ENCODE peak calls at places on chromosome 19, in six cellular contexts. One of them, this sample, is unnamed.

GRCh38 chr19:48403606-48404005 is 10.1 kb downstream of the GRIN2D start:
- DNase-seq in psoas muscle: no peak
- DNase-seq in heart right ventricle: peak; percentile 69
- DNase-seq in CD4-positive, CD25-positive, alpha-beta regulatory T cell: peak; percentile 43
- DNase-seq in osteoblast: peak; percentile 96
- DNase-seq in CD4-positive, alpha-beta memory T cell: peak; percentile 32
- DNase-seq in this sample: no peak

GRCh38 chr19:48043675-48044258 is at the start of gene CABP5:
- DNase-seq in CD4-positive, CD25-positive, alpha-beta regulatory T cell: no peak
- DNase-seq in heart right ventricle: no peak
- DNase-seq in CD4-positive, alpha-beta memory T cell: no peak
- DNase-seq in osteoblast: peak; percentile 54
- DNase-seq in psoas muscle: no peak
- DNase-seq in this sample: no peak

GRCh38 chr19:31418055-31418454 is 68.8 kb upstream of the TSHZ3 start:
- DNase-seq in psoas muscle: no peak
- DNase-seq in CD4-positive, CD25-positive, alpha-beta regulatory T cell: no peak
- DNase-seq in CD4-positive, alpha-beta memory T cell: no peak
- DNase-seq in heart right ventricle: no peak
- DNase-seq in osteoblast: peak; percentile 72
- DNase-seq in this sample: no peak

GRCh38 chr19:14150041-14150769 is 13.8 kb upstream of the ASF1B start:
- DNase-seq in CD4-positive, CD25-positive, alpha-beta regulatory T cell: no peak
- DNase-seq in psoas muscle: no peak
- DNase-seq in heart right ventricle: no peak
- DNase-seq in osteoblast: peak; percentile 76
- DNase-seq in CD4-positive, alpha-beta memory T cell: no peak
- DNase-seq in this sample: no peak

GRCh38 chr19:19554074-19555023 is 16.3 kb downstream of the CILP2 start:
- DNase-seq in heart right ventricle: no peak
- DNase-seq in CD4-positive, CD25-positive, alpha-beta regulatory T cell: peak; percentile 33
- DNase-seq in osteoblast: peak; percentile 97
- DNase-seq in psoas muscle: peak; percentile 57
- DNase-seq in CD4-positive, alpha-beta memory T cell: peak; percentile 45
- DNase-seq in this sample: peak; percentile 65

GRCh38 chr19:4363571-4364304 is 20.4 kb downstream of the MPND start:
- DNase-seq in psoas muscle: no peak
- DNase-seq in CD4-positive, CD25-positive, alpha-beta regulatory T cell: no peak
- DNase-seq in CD4-positive, alpha-beta memory T cell: no peak
- DNase-seq in heart right ventricle: no peak
- DNase-seq in osteoblast: peak; percentile 76
- DNase-seq in this sample: no peak

GRCh38 chr19:35381926-35382325 is 11.1 kb downstream of the GPR42 start:
- DNase-seq in osteoblast: no peak
- DNase-seq in psoas muscle: no peak
- DNase-seq in CD4-positive, CD25-positive, alpha-beta regulatory T cell: no peak
- DNase-seq in heart right ventricle: no peak
- DNase-seq in CD4-positive, alpha-beta memory T cell: no peak
- DNase-seq in this sample: no peak

GRCh38 chr19:17475541-17476115 is 5.3 kb downstream of the SLC27A1 start:
- DNase-seq in heart right ventricle: peak; percentile 50
- DNase-seq in CD4-positive, CD25-positive, alpha-beta regulatory T cell: no peak
- DNase-seq in osteoblast: peak; percentile 66
- DNase-seq in CD4-positive, alpha-beta memory T cell: no peak
- DNase-seq in psoas muscle: peak; percentile 65
- DNase-seq in this sample: no peak

GRCh38 chr19:31499826-31500539 is 150.7 kb upstream of the TSHZ3 start:
- DNase-seq in psoas muscle: no peak
- DNase-seq in CD4-positive, CD25-positive, alpha-beta regulatory T cell: no peak
- DNase-seq in osteoblast: no peak
- DNase-seq in heart right ventricle: no peak
- DNase-seq in CD4-positive, alpha-beta memory T cell: no peak
- DNase-seq in this sample: no peak

GRCh38 chr19:29690842-29691241 is 24.2 kb downstream of the C19orf12 start:
- DNase-seq in CD4-positive, CD25-positive, alpha-beta regulatory T cell: peak; percentile 69
- DNase-seq in CD4-positive, alpha-beta memory T cell: peak; percentile 67
- DNase-seq in psoas muscle: no peak
- DNase-seq in heart right ventricle: no peak
- DNase-seq in osteoblast: peak; percentile 61
- DNase-seq in this sample: peak; percentile 64

GRCh38 chr19:6023085-6023682 is 45.2 kb upstream of the RANBP3 start:
- DNase-seq in CD4-positive, alpha-beta memory T cell: no peak
- DNase-seq in heart right ventricle: no peak
- DNase-seq in osteoblast: peak; percentile 90
- DNase-seq in psoas muscle: no peak
- DNase-seq in CD4-positive, CD25-positive, alpha-beta regulatory T cell: no peak
- DNase-seq in this sample: no peak

GRCh38 chr19:47186337-47187022 is 44.5 kb downstream of the BBC3 start:
- DNase-seq in osteoblast: peak; percentile 45
- DNase-seq in heart right ventricle: no peak
- DNase-seq in psoas muscle: no peak
- DNase-seq in CD4-positive, CD25-positive, alpha-beta regulatory T cell: peak; percentile 73
- DNase-seq in CD4-positive, alpha-beta memory T cell: peak; percentile 74
- DNase-seq in this sample: peak; percentile 92

GRCh38 chr19:49020342-49020741 is 3.5 kb upstream of the LHB start:
- DNase-seq in heart right ventricle: no peak
- DNase-seq in CD4-positive, alpha-beta memory T cell: no peak
- DNase-seq in CD4-positive, CD25-positive, alpha-beta regulatory T cell: no peak
- DNase-seq in psoas muscle: no peak
- DNase-seq in osteoblast: no peak
- DNase-seq in this sample: no peak

GRCh38 chr19:29815231-29815630 is 3.4 kb downstream of the CCNE1 start:
- DNase-seq in CD4-positive, CD25-positive, alpha-beta regulatory T cell: no peak
- DNase-seq in psoas muscle: no peak
- DNase-seq in heart right ventricle: no peak
- DNase-seq in osteoblast: no peak
- DNase-seq in CD4-positive, alpha-beta memory T cell: no peak
- DNase-seq in this sample: no peak

GRCh38 chr19:51712461-51713081 is 11.2 kb downstream of the HAS1 start:
- DNase-seq in osteoblast: no peak
- DNase-seq in psoas muscle: no peak
- DNase-seq in CD4-positive, CD25-positive, alpha-beta regulatory T cell: no peak
- DNase-seq in heart right ventricle: no peak
- DNase-seq in CD4-positive, alpha-beta memory T cell: no peak
- DNase-seq in this sample: no peak

GRCh38 chr19:23310729-23311211 is 60.6 kb upstream of the ZNF724 start:
- DNase-seq in heart right ventricle: no peak
- DNase-seq in osteoblast: no peak
- DNase-seq in psoas muscle: no peak
- DNase-seq in CD4-positive, alpha-beta memory T cell: no peak
- DNase-seq in CD4-positive, CD25-positive, alpha-beta regulatory T cell: no peak
- DNase-seq in this sample: no peak

GRCh38 chr19:18223860-18224524 is 2.2 kb downstream of the PDE4C start:
- DNase-seq in psoas muscle: peak; percentile 49
- DNase-seq in heart right ventricle: peak; percentile 51
- DNase-seq in CD4-positive, alpha-beta memory T cell: no peak
- DNase-seq in osteoblast: peak; percentile 67
- DNase-seq in CD4-positive, CD25-positive, alpha-beta regulatory T cell: peak; percentile 21
- DNase-seq in this sample: no peak

GRCh38 chr19:33675501-33676124 is 53.9 kb downstream of the CHST8 start:
- DNase-seq in CD4-positive, alpha-beta memory T cell: no peak
- DNase-seq in CD4-positive, CD25-positive, alpha-beta regulatory T cell: no peak
- DNase-seq in psoas muscle: no peak
- DNase-seq in osteoblast: no peak
- DNase-seq in heart right ventricle: no peak
- DNase-seq in this sample: no peak

GRCh38 chr19:55079400-55080038 is 3.9 kb downstream of the EPS8L1 start:
- DNase-seq in heart right ventricle: no peak
- DNase-seq in CD4-positive, alpha-beta memory T cell: no peak
- DNase-seq in osteoblast: no peak
- DNase-seq in CD4-positive, CD25-positive, alpha-beta regulatory T cell: no peak
- DNase-seq in psoas muscle: no peak
- DNase-seq in this sample: no peak

GRCh38 chr19:55081773-55082022 is 6.0 kb downstream of the EPS8L1 start:
- DNase-seq in CD4-positive, alpha-beta memory T cell: no peak
- DNase-seq in osteoblast: no peak
- DNase-seq in heart right ventricle: no peak
- DNase-seq in psoas muscle: no peak
- DNase-seq in CD4-positive, CD25-positive, alpha-beta regulatory T cell: no peak
- DNase-seq in this sample: no peak

GRCh38 chr19:55082023-55082851 is 6.6 kb downstream of the EPS8L1 start:
- DNase-seq in CD4-positive, alpha-beta memory T cell: peak; percentile 25
- DNase-seq in heart right ventricle: peak; percentile 47
- DNase-seq in osteoblast: peak; percentile 95
- DNase-seq in psoas muscle: no peak
- DNase-seq in CD4-positive, CD25-positive, alpha-beta regulatory T cell: peak; percentile 40
- DNase-seq in this sample: peak; percentile 18

GRCh38 chr19:55080121-55080914 is 4.6 kb downstream of the EPS8L1 start:
- DNase-seq in CD4-positive, CD25-positive, alpha-beta regulatory T cell: peak; percentile 52
- DNase-seq in psoas muscle: peak; percentile 60
- DNase-seq in osteoblast: peak; percentile 98
- DNase-seq in CD4-positive, alpha-beta memory T cell: peak; percentile 42
- DNase-seq in heart right ventricle: peak; percentile 56
- DNase-seq in this sample: peak; percentile 43

DNA sequence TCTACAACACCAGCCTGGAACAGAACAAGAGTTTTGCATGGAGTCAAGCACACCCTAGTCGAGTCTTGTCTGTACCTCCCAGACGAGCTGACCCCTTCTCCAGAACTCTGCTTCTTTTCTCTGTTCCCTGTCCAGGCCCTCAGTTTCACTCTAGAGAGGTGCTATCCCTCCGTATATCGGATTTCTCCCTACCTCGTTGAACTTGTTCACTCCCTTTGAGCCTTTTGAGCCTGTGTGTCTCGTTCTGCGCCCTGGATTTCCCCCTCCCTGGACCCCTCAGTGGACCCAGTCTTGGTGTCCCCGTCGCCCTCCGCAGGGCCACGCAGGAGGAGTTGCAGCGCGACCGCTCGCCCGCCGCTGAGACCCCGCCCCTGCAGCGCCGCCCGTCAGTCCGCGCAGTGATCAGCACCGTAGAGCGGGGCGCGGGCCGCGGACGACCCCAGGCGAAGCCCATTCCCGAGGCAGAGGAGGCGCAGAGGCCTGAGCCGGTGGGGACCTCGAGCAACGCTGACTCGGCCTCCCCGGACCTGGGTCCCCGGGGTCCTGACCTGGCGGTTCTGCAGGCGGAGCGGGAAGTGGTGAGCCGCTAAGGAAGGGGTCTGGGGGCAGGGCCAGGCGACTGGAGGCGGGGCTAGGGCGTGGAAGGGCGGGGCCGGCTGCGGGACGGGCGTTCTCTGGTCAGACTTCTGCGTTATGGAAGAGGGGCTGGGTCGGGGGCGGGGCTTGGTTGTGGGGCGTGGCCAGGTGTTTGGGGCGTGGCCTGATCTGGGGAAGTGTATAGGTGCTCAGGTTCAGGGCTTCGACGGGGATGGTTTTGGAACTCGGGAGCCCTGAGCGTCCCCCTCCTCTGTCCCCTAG is 5.5 kb downstream of the EPS8L1 start:
- DNase-seq in psoas muscle: peak; percentile 69
- DNase-seq in CD4-positive, alpha-beta memory T cell: peak; percentile 84
- DNase-seq in CD4-positive, CD25-positive, alpha-beta regulatory T cell: peak; percentile 86
- DNase-seq in heart right ventricle: peak; percentile 73
- DNase-seq in osteoblast: peak; percentile 91
- DNase-seq in this sample: peak; percentile 90
- H3K27ac ChIP-seq in psoas muscle: no peak overlapping the region
- H3K27ac ChIP-seq in CD4-positive, alpha-beta memory T cell: peak overlapping the region; percentile 9
- H3K27ac ChIP-seq in CD4-positive, CD25-positive, alpha-beta regulatory T cell: peak overlapping the region; percentile 61
- H3K27ac ChIP-seq in heart right ventricle: no peak overlapping the region
- H3K27ac ChIP-seq in osteoblast: no peak overlapping the region
- H3K27ac ChIP-seq in this sample: peak overlapping the region; percentile 70

GRCh38 chr19:43779147-43779819 is 1.5 kb downstream of the KCNN4 start:
- DNase-seq in CD4-positive, alpha-beta memory T cell: no peak
- DNase-seq in psoas muscle: no peak
- DNase-seq in CD4-positive, CD25-positive, alpha-beta regulatory T cell: no peak
- DNase-seq in heart right ventricle: no peak
- DNase-seq in osteoblast: peak; percentile 51
- DNase-seq in this sample: no peak
- H3K4me1 ChIP-seq in CD4-positive, alpha-beta memory T cell: peaks cover 85% of the 10 kb centered on the region
- H3K4me1 ChIP-seq in psoas muscle: peaks cover 3% of the 10 kb centered on the region
- H3K4me1 ChIP-seq in CD4-positive, CD25-positive, alpha-beta regulatory T cell: peaks cover 84% of the 10 kb centered on the region
- H3K4me1 ChIP-seq in heart right ventricle: peaks cover 23% of the 10 kb centered on the region
- H3K4me1 ChIP-seq in osteoblast: peaks cover 38% of the 10 kb centered on the region
- H3K4me1 ChIP-seq in this sample: peaks cover 67% of the 10 kb centered on the region

DNA sequence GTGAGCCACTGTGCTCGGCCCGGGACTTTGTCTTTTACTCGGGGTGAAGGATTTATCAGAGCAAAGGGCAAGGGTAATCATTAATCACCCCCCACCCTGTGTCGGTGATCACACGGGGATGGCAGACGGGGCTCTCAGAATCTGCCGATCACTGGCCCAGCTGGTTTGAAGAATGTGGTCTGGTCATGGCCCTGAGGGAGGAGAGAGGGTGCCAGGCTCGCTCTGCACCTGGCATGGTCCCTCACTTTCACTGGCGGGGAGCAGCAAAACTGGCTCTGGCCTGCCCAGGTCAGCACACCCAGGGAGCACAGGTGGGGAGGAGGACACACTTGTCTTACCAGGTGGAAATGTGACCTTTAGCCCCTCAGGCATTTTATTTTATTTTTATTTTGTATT is 10.2 kb downstream of the REEP6 start:
- DNase-seq in osteoblast: no peak
- DNase-seq in CD4-positive, CD25-positive, alpha-beta regulatory T cell: no peak
- DNase-seq in psoas muscle: no peak
- DNase-seq in CD4-positive, alpha-beta memory T cell: no peak
- DNase-seq in heart right ventricle: no peak
- DNase-seq in this sample: no peak
- H3K4me3 ChIP-seq in osteoblast: no peak overlapping the region
- H3K4me3 ChIP-seq in CD4-positive, CD25-positive, alpha-beta regulatory T cell: no peak overlapping the region
- H3K4me3 ChIP-seq in psoas muscle: no peak overlapping the region
- H3K4me3 ChIP-seq in CD4-positive, alpha-beta memory T cell: no peak overlapping the region
- H3K4me3 ChIP-seq in heart right ventricle: no peak overlapping the region
- H3K4me3 ChIP-seq in this sample: no peak overlapping the region

GRCh38 chr19:3276341-3276799 is 51.9 kb downstream of the CELF5 start:
- DNase-seq in osteoblast: peak; percentile 83
- DNase-seq in CD4-positive, CD25-positive, alpha-beta regulatory T cell: no peak
- DNase-seq in heart right ventricle: no peak
- DNase-seq in psoas muscle: no peak
- DNase-seq in CD4-positive, alpha-beta memory T cell: no peak
- DNase-seq in this sample: no peak

GRCh38 chr19:3274245-3275067 is 50.0 kb downstream of the CELF5 start:
- DNase-seq in osteoblast: peak; percentile 81
- DNase-seq in heart right ventricle: no peak
- DNase-seq in CD4-positive, alpha-beta memory T cell: no peak
- DNase-seq in CD4-positive, CD25-positive, alpha-beta regulatory T cell: no peak
- DNase-seq in psoas muscle: no peak
- DNase-seq in this sample: no peak

GRCh38 chr19:3275583-3276340 is 51.3 kb downstream of the CELF5 start:
- DNase-seq in psoas muscle: peak; percentile 48
- DNase-seq in CD4-positive, alpha-beta memory T cell: peak; percentile 90
- DNase-seq in heart right ventricle: peak; percentile 40
- DNase-seq in osteoblast: peak; percentile 98
- DNase-seq in CD4-positive, CD25-positive, alpha-beta regulatory T cell: peak; percentile 86
- DNase-seq in this sample: peak; percentile 86

GRCh38 chr19:3272952-3273351 is 48.5 kb downstream of the CELF5 start:
- DNase-seq in CD4-positive, CD25-positive, alpha-beta regulatory T cell: no peak
- DNase-seq in psoas muscle: no peak
- DNase-seq in CD4-positive, alpha-beta memory T cell: no peak
- DNase-seq in heart right ventricle: no peak
- DNase-seq in osteoblast: peak; percentile 63
- DNase-seq in this sample: no peak

DNA sequence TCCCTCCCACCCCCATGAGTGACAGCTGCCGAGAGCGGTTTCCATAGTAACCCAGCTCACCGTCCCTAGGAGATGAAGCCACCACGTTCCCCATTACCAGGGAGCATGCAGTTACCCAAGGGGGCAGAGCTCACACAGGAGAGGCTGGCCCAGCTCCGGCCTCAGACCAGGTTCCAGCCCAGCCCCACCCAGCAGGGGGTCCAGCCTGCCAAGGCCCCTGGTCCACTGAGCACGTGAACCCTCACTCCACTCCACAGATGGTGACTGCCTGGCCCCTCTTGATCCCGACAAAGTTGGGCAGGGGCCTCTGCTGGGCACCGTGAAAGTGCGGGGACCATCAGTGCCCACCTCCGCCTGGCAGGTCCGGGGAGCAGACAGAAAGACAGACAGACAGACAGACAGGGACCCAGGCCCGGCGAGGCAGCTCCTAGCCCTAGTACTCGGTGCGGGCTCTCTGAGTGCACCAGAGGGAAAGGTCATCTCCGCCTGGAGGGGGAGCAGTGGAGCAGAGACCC is 50.7 kb downstream of the CELF5 start:
- DNase-seq in heart right ventricle: no peak
- DNase-seq in osteoblast: peak; percentile 93
- DNase-seq in CD4-positive, CD25-positive, alpha-beta regulatory T cell: peak; percentile 34
- DNase-seq in CD4-positive, alpha-beta memory T cell: peak; percentile 30
- DNase-seq in psoas muscle: no peak
- DNase-seq in this sample: peak; percentile 15
- H3K27ac ChIP-seq in heart right ventricle: no peak overlapping the region
- H3K27ac ChIP-seq in osteoblast: no peak overlapping the region
- H3K27ac ChIP-seq in CD4-positive, CD25-positive, alpha-beta regulatory T cell: no peak overlapping the region
- H3K27ac ChIP-seq in CD4-positive, alpha-beta memory T cell: peak overlapping the region; percentile 23
- H3K27ac ChIP-seq in psoas muscle: no peak overlapping the region
- H3K27ac ChIP-seq in this sample: peak overlapping the region; percentile 43

This sample was measured in CD8-positive, alpha-beta memory T cell.